ENCODE peak calls at places on chromosomes 11 and 22, in nine cellular contexts. J is CD8-positive, alpha-beta T cell; D is MG63; L is choroid plexus epithelial cell; G is psoas muscle; S is fibroblast of mammary gland; Q is H7; O is breast epithelium; E is aorta. Y is an unnamed sample.

GRCh38 chr11:86106916-86107315 is 38.0 kb upstream of the PICALM start:
- DNase-seq in J (no peak), D (no peak), L (peak; percentile 9), G (no peak), S (peak; percentile 43), Q (no peak), O (no peak), E (no peak), Y (no peak)

GRCh38 chr11:121928597-121929580 is 187.1 kb downstream of the BLID start:
- DNase-seq in J (no peak), D (no peak), L (no peak), G (no peak), S (no peak), Q (peak; percentile 17), O (no peak), E (no peak), Y (no peak)

GRCh38 chr11:70788247-70789022 is 390.1 kb downstream of the CTTN start:
- DNase-seq in J (no peak), D (peak; percentile 93), L (peak; percentile 81), G (no peak), S (peak; percentile 86), Q (no peak), O (no peak), E (no peak), Y (no peak)

GRCh38 chr11:103547009-103547408 is 437.8 kb downstream of the DYNC2H1 start:
- DNase-seq in J (no peak), D (no peak), L (no peak), G (no peak), S (no peak), Q (no peak), O (no peak), E (no peak), Y (no peak)

GRCh38 chr11:126634963-126635362 is 279.5 kb downstream of the ST3GAL4 start:
- DNase-seq in J (no peak), D (no peak), L (no peak), G (no peak), S (no peak), Q (no peak), O (no peak), E (no peak), Y (no peak)

GRCh38 chr22:29225422-29226090 is 19.9 kb downstream of the EMID1 start:
- DNase-seq in J (no peak), D (peak; percentile 46), L (peak; percentile 33), G (peak; percentile 72), S (peak; percentile 20), Q (peak; percentile 62), O (no peak), E (peak; percentile 83), Y (peak; percentile 66)

GRCh38 chr11:10107522-10107921 is 186.5 kb downstream of the SBF2 start:
- DNase-seq in J (no peak), D (no peak), L (no peak), G (no peak), S (no peak), Q (no peak), O (no peak), E (no peak), Y (no peak)

GRCh38 chr11:78801161-78801884 is 226.7 kb upstream of the NARS2 start:
- DNase-seq in J (no peak), D (peak; percentile 75), L (peak; percentile 96), G (peak; percentile 43), S (peak; percentile 98), Q (no peak), O (no peak), E (peak; percentile 77), Y (no peak)

GRCh38 chr11:61679893-61680621 is at the start of gene DAGLA:
- DNase-seq in J (peak; percentile 76), D (peak; percentile 58), L (peak; percentile 55), G (peak; percentile 70), S (peak; percentile 44), Q (peak; percentile 97), O (peak; percentile 81), E (peak; percentile 76), Y (peak; percentile 83)

DNA sequence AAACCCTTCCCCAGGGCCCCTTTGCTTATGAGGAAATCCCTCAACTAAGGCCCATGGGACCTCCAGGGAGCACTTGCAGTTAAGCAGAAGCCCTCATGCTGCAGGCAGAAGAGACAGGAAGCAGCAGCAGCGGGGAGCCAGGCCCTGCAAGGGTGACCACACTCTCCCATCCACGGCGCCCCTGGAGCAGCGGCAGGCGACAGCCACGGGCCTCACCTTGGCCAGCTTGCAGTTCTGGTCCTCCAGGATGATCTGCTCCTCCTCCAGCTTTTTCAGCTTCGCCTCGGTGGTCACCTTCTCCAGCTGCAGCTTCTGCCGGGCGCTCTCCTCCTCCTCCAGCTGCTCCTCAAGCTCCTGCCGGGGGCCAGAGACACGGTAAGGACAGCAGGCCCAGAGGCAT is 47.0 kb downstream of the APOL1 start:
- DNase-seq in J (no peak), D (no peak), L (peak; percentile 52), G (no peak), S (no peak), Q (no peak), O (no peak), E (no peak), Y (no peak)
- H3K4me3 ChIP-seq in J (no peak overlapping the region), D (no peak overlapping the region), L (no peak overlapping the region), G (no peak overlapping the region), S (no peak overlapping the region), Q (no peak overlapping the region), O (no peak overlapping the region), E (no peak overlapping the region), Y (no peak overlapping the region)

GRCh38 chr11:73271936-73272679 is at the start of gene P2RY6:
- DNase-seq in J (no peak), D (peak; percentile 62), L (peak; percentile 37), G (peak; percentile 42), S (peak; percentile 37), Q (peak; percentile 50), O (no peak), E (peak; percentile 80), Y (no peak)

GRCh38 chr11:73270855-73271477 is 1.2 kb upstream of the P2RY6 start:
- DNase-seq in J (no peak), D (no peak), L (no peak), G (no peak), S (no peak), Q (peak; percentile 24), O (no peak), E (no peak), Y (no peak)

GRCh38 chr11:73273246-73273890 is 1.2 kb downstream of the P2RY6 start:
- DNase-seq in J (no peak), D (no peak), L (no peak), G (no peak), S (no peak), Q (no peak), O (no peak), E (peak; percentile 38), Y (no peak)

GRCh38 chr11:73274722-73275380 is 2.7 kb downstream of the P2RY6 start:
- DNase-seq in J (no peak), D (no peak), L (no peak), G (no peak), S (no peak), Q (no peak), O (no peak), E (peak; percentile 42), Y (no peak)

DNA sequence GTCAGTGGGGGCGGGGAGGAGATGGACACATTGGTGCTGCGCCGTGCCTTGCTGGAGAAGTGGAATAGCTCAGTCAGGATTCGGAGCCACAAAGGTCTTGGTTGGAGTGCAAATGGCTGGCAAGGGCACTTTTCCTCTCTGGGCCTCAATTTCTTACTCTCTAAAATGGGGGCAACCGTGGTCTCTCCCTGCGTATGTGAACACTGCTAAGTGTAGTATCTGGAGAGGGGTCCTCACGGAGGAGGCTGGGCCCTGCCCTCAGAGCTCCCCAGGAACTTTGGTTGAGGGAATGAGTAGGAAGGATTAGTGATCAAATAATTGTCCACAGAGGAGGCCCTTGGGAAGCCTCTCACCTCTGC is 521 bp downstream of the P2RY6 start:
- DNase-seq in J (no peak), D (no peak), L (no peak), G (no peak), S (no peak), Q (no peak), O (no peak), E (no peak), Y (no peak)
- H3K4me3 ChIP-seq in J (no peak overlapping the region), D (no peak overlapping the region), L (no peak overlapping the region), G (peak overlapping the region; percentile 28), S (no peak overlapping the region), Q (no peak overlapping the region), O (peak overlapping the region; percentile 4), E (no peak overlapping the region), Y (no peak overlapping the region)

GRCh38 chr11:128688896-128689546 is 4.9 kb upstream of the FLI1 start:
- DNase-seq in J (no peak), D (no peak), L (no peak), G (no peak), S (no peak), Q (peak; percentile 47), O (no peak), E (no peak), Y (no peak)
- H3K4me3 ChIP-seq in J (no peak overlapping the region), D (no peak overlapping the region), L (no peak overlapping the region), G (no peak overlapping the region), S (no peak overlapping the region), Q (no peak overlapping the region), O (no peak overlapping the region), E (no peak overlapping the region), Y (no peak overlapping the region)

GRCh38 chr11:32430586-32431357 is 4.6 kb downstream of the WT1 start:
- DNase-seq in J (no peak), D (no peak), L (no peak), G (no peak), S (no peak), Q (peak; percentile 92), O (no peak), E (no peak), Y (peak; percentile 92)
- H3K4me3 ChIP-seq in J (no peak overlapping the region), D (no peak overlapping the region), L (no peak overlapping the region), G (no peak overlapping the region), S (no peak overlapping the region), Q (peak overlapping the region; percentile 34), O (no peak overlapping the region), E (no peak overlapping the region), Y (peak overlapping the region; percentile 75)

DNA sequence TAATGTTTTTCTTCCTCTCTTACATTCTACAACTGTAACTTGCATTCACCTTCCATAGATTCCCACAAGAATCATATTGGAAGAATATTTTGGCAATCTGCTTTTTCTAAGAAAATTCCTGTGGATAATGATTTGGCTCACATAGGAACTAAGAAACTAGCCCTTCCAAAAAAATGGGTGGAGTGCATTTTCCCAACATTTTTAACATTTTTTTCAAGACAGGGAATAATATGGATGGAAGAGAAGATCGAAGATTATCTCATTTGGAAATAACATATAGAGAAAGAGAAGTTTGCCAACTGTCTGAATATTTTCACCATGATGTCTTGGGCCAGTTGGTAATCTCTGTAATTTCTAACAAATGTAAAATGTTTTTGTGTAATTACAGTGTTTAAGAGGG is 256.8 kb upstream of the POU2AF2 start:
- DNase-seq in J (no peak), D (no peak), L (no peak), G (no peak), S (no peak), Q (no peak), O (no peak), E (no peak), Y (no peak)
- H3K4me3 ChIP-seq in J (no peak overlapping the region), D (no peak overlapping the region), L (no peak overlapping the region), G (no peak overlapping the region), S (no peak overlapping the region), Q (no peak overlapping the region), O (no peak overlapping the region), E (no peak overlapping the region), Y (no peak overlapping the region)

Y was measured in testis.